ENCODE peak calls at places on chromosomes 16 and 17, in five cellular contexts. E is K562, Y is GM12878, M is HepG2, C is SK-N-SH. X is an unnamed sample.

GRCh38 chr17:48603959-48604769 is 622 bp downstream of the HOXB6 start:
- DNase-seq in E (peak), Y (no peak), M (no peak), C (no peak), X (no peak)

GRCh38 chr16:67675579-67675935 is 8.9 kb downstream of the C16orf86 start:
- DNase-seq in E (no peak), Y (no peak), M (no peak), C (no peak), X (no peak)

GRCh38 chr16:63461248-63461841 is 1425.1 kb upstream of the CDH8 start:
- DNase-seq in E (no peak), Y (no peak), M (peak), C (peak), X (peak)

GRCh38 chr17:51000835-51001638 is 119.6 kb downstream of the SPAG9 start:
- DNase-seq in E (no peak), Y (peak), M (peak), C (peak), X (peak)

GRCh38 chr16:55039511-55039910 is 108.8 kb downstream of the IRX5 start:
- DNase-seq in E (no peak), Y (no peak), M (no peak), C (no peak), X (no peak)

GRCh38 chr17:32278815-32279214 is 13.2 kb downstream of the RHBDL3 start:
- DNase-seq in E (no peak), Y (no peak), M (no peak), C (no peak), X (no peak)

GRCh38 chr16:82874251-82874650 is 247.5 kb downstream of the CDH13 start:
- DNase-seq in E (no peak), Y (no peak), M (no peak), C (no peak), X (no peak)

GRCh38 chr17:42274273-42274542 is 2.0 kb downstream of the STAT5B start:
- DNase-seq in E (no peak), Y (no peak), M (no peak), C (no peak), X (no peak)

GRCh38 chr17:81939881-81940385 is 2.8 kb upstream of the PYCR1 start:
- DNase-seq in E (no peak), Y (no peak), M (no peak), C (no peak), X (no peak)

GRCh38 chr17:42118545-42118944 is 2.6 kb downstream of the KAT2A start:
- DNase-seq in E (peak), Y (no peak), M (peak), C (peak), X (peak)

GRCh38 chr17:44111777-44112176 is 11.7 kb downstream of the HDAC5 start:
- DNase-seq in E (no peak), Y (no peak), M (no peak), C (no peak), X (no peak)

GRCh38 chr16:29710227-29711219 is 31.5 kb downstream of the QPRT start:
- DNase-seq in E (peak), Y (no peak), M (peak), C (peak), X (peak)

GRCh38 chr16:10827691-10828341 is 9.2 kb upstream of the TVP23A start:
- DNase-seq in E (no peak), Y (no peak), M (no peak), C (no peak), X (peak)

GRCh38 chr17:41967141-41967920 is 736 bp downstream of the CNP start:
- DNase-seq in E (peak), Y (no peak), M (peak), C (peak), X (no peak)

GRCh38 chr16:5776876-5777275 is 679.3 kb upstream of the EEF2KMT start:
- DNase-seq in E (no peak), Y (no peak), M (no peak), C (no peak), X (no peak)

GRCh38 chr17:55726440-55726839 is 3.8 kb upstream of the TMEM100 start:
- DNase-seq in E (no peak), Y (no peak), M (no peak), C (peak), X (peak)

GRCh38 chr17:31629696-31630470 is 229.2 kb downstream of the COPRS start:
- DNase-seq in E (no peak), Y (no peak), M (no peak), C (no peak), X (peak)

GRCh38 chr16:29743827-29744531 is 1.8 kb downstream of the C16orf54 start:
- DNase-seq in E (no peak), Y (no peak), M (no peak), C (no peak), X (no peak)

GRCh38 chr16:69057400-69058378 is 47.8 kb upstream of the HAS3 start:
- DNase-seq in E (no peak), Y (peak), M (no peak), C (peak), X (peak)

GRCh38 chr16:57091200-57091989 is 988 bp upstream of the CPNE2 start:
- DNase-seq in E (no peak), Y (no peak), M (peak), C (peak), X (peak)

GRCh38 chr17:46157443-46158107 is 35.7 kb downstream of the KANSL1 start:
- DNase-seq in E (no peak), Y (no peak), M (no peak), C (no peak), X (peak)

GRCh38 chr17:3639981-3640596 is 3.5 kb downstream of the CTNS start:
- DNase-seq in E (peak), Y (no peak), M (no peak), C (no peak), X (peak)

GRCh38 chr16:79997257-79997656 is 396.7 kb upstream of the MAF start:
- DNase-seq in E (peak), Y (no peak), M (peak), C (peak), X (peak)

GRCh38 chr16:8893976-8894690 is 12.0 kb downstream of the LITAFD start:
- DNase-seq in E (no peak), Y (no peak), M (no peak), C (no peak), X (no peak)

GRCh38 chr16:19366384-19366783 is 51.3 kb upstream of the TMC5 start:
- DNase-seq in E (no peak), Y (no peak), M (no peak), C (no peak), X (no peak)

GRCh38 chr17:9817086-9817485 is 4.8 kb downstream of the GSG1L2 start:
- DNase-seq in E (no peak), Y (no peak), M (no peak), C (peak), X (peak)

GRCh38 chr16:88700636-88701482 is 5.3 kb downstream of the RNF166 start:
- DNase-seq in E (peak), Y (peak), M (peak), C (no peak), X (peak)

GRCh38 chr16:66913081-66913480 is 5.6 kb downstream of the CDH16 start:
- DNase-seq in E (no peak), Y (no peak), M (no peak), C (no peak), X (no peak)

GRCh38 chr17:21233581-21234337 is 19.5 kb downstream of the NATD1 start:
- DNase-seq in E (no peak), Y (no peak), M (no peak), C (no peak), X (no peak)

GRCh38 chr17:48228720-48229119 is 121.2 kb downstream of the SNX11 start:
- DNase-seq in E (peak), Y (no peak), M (no peak), C (no peak), X (no peak)

GRCh38 chr17:37752482-37752881 is 7.6 kb upstream of the HNF1B start:
- DNase-seq in E (no peak), Y (no peak), M (no peak), C (no peak), X (peak)

GRCh38 chr17:8121531-8122390 is 2.1 kb downstream of the HES7 start:
- DNase-seq in E (peak), Y (no peak), M (no peak), C (peak), X (peak)

GRCh38 chr17:79922798-79923197 is 83.6 kb upstream of the CBX4 start:
- DNase-seq in E (no peak), Y (no peak), M (no peak), C (no peak), X (no peak)

GRCh38 chr16:57639172-57639571 is 10.7 kb downstream of the ADGRG1 start:
- DNase-seq in E (peak), Y (no peak), M (no peak), C (peak), X (no peak)

GRCh38 chr16:89732918-89733242 is 11.5 kb downstream of the ZNF276 start:
- DNase-seq in E (no peak), Y (no peak), M (no peak), C (no peak), X (no peak)

GRCh38 chr16:24511801-24512200 is 27.6 kb upstream of the RBBP6 start:
- DNase-seq in E (no peak), Y (no peak), M (no peak), C (no peak), X (no peak)

GRCh38 chr16:56872863-56873391 is 7.9 kb downstream of the SLC12A3 start:
- DNase-seq in E (no peak), Y (no peak), M (no peak), C (no peak), X (no peak)

GRCh38 chr16:3029499-3030127 is 5.8 kb downstream of the THOC6 start:
- DNase-seq in E (peak), Y (no peak), M (no peak), C (peak), X (peak)

GRCh38 chr16:21083729-21084268 is 66.8 kb downstream of the DNAH3 start:
- DNase-seq in E (peak), Y (no peak), M (peak), C (peak), X (peak)
- TF ChIP-seq MXI1 in E (no peak), Y (no peak), M (no peak), C (no peak), X (no peak)

DNA sequence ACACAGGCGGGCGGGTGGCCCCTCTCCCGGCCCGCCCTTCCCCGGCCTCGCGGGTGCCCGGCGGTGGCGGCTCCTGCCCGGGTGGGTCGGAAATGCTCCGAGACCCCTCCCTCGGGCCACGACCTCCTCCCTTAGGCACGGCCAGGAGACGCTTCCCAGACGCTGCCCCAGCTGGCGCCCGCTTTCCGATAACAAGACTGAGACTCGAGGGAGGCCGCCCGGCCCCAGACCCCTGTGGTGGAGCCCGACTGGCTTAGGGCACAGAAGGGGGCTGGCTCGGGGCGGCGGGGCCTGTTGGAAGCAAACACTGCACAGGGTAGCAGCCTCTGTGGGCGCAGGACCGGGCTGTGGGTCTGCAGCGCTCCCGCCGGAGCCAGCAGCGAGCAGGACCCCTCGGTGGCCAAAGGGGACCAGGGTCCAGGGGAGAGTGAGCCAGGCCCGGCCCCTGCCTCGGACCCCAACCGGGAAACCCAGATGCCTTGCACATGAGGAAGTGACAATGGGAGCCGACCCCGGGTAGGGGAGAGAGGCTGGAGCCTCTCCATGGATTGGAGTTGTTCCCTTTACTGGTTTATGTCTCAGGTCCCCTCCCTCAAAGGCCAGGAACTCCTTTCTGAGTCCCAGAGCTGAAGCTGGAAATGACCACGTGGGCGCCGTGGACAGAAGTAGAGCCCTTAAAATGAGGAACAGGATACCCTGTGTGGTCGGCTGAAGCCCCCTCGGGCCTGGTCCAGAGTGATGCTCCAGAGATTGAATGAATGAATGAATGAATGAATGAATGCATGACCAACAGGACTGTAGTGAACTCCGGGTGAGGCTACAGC is 19.8 kb upstream of the ADCY7 start:
- DNase-seq in E (no peak), Y (no peak), M (no peak), C (peak), X (no peak)
- TF ChIP-seq MXI1 in E (no peak), Y (no peak), M (no peak), C (peak), X (no peak)

GRCh38 chr17:35289222-35289621 is 46.4 kb downstream of the SLFN5 start:
- DNase-seq in E (no peak), Y (no peak), M (no peak), C (no peak), X (no peak)
- TF ChIP-seq MXI1 in E (no peak), Y (no peak), M (no peak), C (no peak), X (no peak)

GRCh38 chr16:84144859-84145639 is at the start of the genes DNAAF1 and HSDL1:
- DNase-seq in E (peak), Y (peak), M (peak), C (peak), X (peak)
- TF ChIP-seq MXI1 in E (peak), Y (peak), M (peak), C (peak), X (peak)

X was measured in IMR-90.